ENCODE peak calls at places on chromosomes 5 and 9, in five cellular contexts. Z is suprapubic skin, I is transverse colon, W is K562, T is Panc1. H is an unnamed sample. For H3K4me1, the result is how much of the 10 kb centered on the place peaks cover.

GRCh38 chr9:33187519-33188218 is 20.5 kb upstream of the B4GALT1 start:
- DNase-seq in Z (no peak), I (no peak), W (no peak), T (no peak), H (no peak)

GRCh38 chr9:71361357-71361756 is 239.9 kb upstream of the TRPM3 start:
- DNase-seq in Z (no peak), I (no peak), W (no peak), T (no peak), H (no peak)

GRCh38 chr5:172854451-172854871 is 20.4 kb downstream of the ERGIC1 start:
- DNase-seq in Z (no peak), I (peak), W (no peak), T (no peak), H (no peak)

GRCh38 chr5:32770444-32770843 is 59.3 kb downstream of the NPR3 start:
- DNase-seq in Z (no peak), I (no peak), W (no peak), T (no peak), H (no peak)

GRCh38 chr5:131795879-131796792 is 681 bp downstream of the FNIP1 start:
- DNase-seq in Z (peak), I (peak), W (peak), T (no peak), H (peak)

GRCh38 chr9:116653580-116654355 is 33.3 kb upstream of the TRIM32 start:
- DNase-seq in Z (no peak), I (no peak), W (no peak), T (no peak), H (no peak)

GRCh38 chr9:110745656-110746055 is 77.1 kb downstream of the MUSK start:
- DNase-seq in Z (no peak), I (no peak), W (no peak), T (no peak), H (no peak)

GRCh38 chr5:180815241-180816031 is 12.8 kb upstream of the MGAT1 start:
- DNase-seq in Z (peak), I (no peak), W (no peak), T (no peak), H (no peak)

GRCh38 chr5:1515921-1516571 is 7.7 kb downstream of the LPCAT1 start:
- DNase-seq in Z (peak), I (peak), W (no peak), T (peak), H (no peak)

GRCh38 chr5:35487255-35488035 is 130.2 kb upstream of the SPEF2 start:
- DNase-seq in Z (no peak), I (no peak), W (no peak), T (no peak), H (no peak)

GRCh38 chr9:137411260-137411659 is 11.7 kb downstream of the EXD3 start:
- DNase-seq in Z (no peak), I (no peak), W (no peak), T (no peak), H (no peak)

GRCh38 chr9:136952354-136952855 is 332 bp downstream of the LCN12 start:
- DNase-seq in Z (no peak), I (no peak), W (no peak), T (no peak), H (no peak)

GRCh38 chr9:69657269-69657668 is 14.9 kb downstream of the APBA1 start:
- DNase-seq in Z (no peak), I (no peak), W (no peak), T (no peak), H (no peak)

GRCh38 chr9:131660466-131661405 is 79.1 kb downstream of the RAPGEF1 start:
- DNase-seq in Z (no peak), I (no peak), W (no peak), T (no peak), H (no peak)

GRCh38 chr9:15722888-15723287 is 170.0 kb downstream of the CCDC171 start:
- DNase-seq in Z (no peak), I (no peak), W (no peak), T (no peak), H (no peak)

GRCh38 chr5:177232761-177233160 is 70.8 kb downstream of the RAB24 start:
- DNase-seq in Z (no peak), I (no peak), W (no peak), T (no peak), H (no peak)

GRCh38 chr5:14212838-14213237 is 69.7 kb downstream of the TRIO start:
- DNase-seq in Z (no peak), I (no peak), W (no peak), T (no peak), H (no peak)

GRCh38 chr5:38029431-38030065 is 189.7 kb upstream of the GDNF start:
- DNase-seq in Z (no peak), I (no peak), W (no peak), T (no peak), H (no peak)

GRCh38 chr5:38603691-38604090 is 47.2 kb upstream of the LIFR start:
- DNase-seq in Z (no peak), I (no peak), W (no peak), T (no peak), H (no peak)

GRCh38 chr5:125868035-125868434 is 555.2 kb upstream of the GRAMD2B start:
- DNase-seq in Z (no peak), I (no peak), W (no peak), T (no peak), H (no peak)

GRCh38 chr5:56190500-56190899 is 42.6 kb downstream of the ANKRD55 start:
- DNase-seq in Z (no peak), I (peak), W (no peak), T (no peak), H (peak)

GRCh38 chr9:117718085-117718484 is 13.9 kb downstream of the TLR4 start:
- DNase-seq in Z (no peak), I (peak), W (no peak), T (no peak), H (no peak)

GRCh38 chr9:101848485-101848919 is 110.1 kb upstream of the GRIN3A start:
- DNase-seq in Z (no peak), I (peak), W (peak), T (no peak), H (no peak)

GRCh38 chr5:120806132-120806531 is 342.0 kb downstream of the PRR16 start:
- DNase-seq in Z (no peak), I (no peak), W (no peak), T (no peak), H (no peak)

GRCh38 chr5:14161825-14162556 is 18.8 kb downstream of the TRIO start:
- DNase-seq in Z (no peak), I (no peak), W (no peak), T (no peak), H (no peak)

GRCh38 chr9:84045481-84046097 is 65.0 kb downstream of the RMI1 start:
- DNase-seq in Z (no peak), I (no peak), W (no peak), T (no peak), H (no peak)

GRCh38 chr9:129280236-129281231 is 102.5 kb upstream of the IER5L start:
- DNase-seq in Z (peak), I (peak), W (peak), T (no peak), H (peak)

GRCh38 chr5:160835818-160836528 is 16.0 kb downstream of the ATP10B start:
- DNase-seq in Z (no peak), I (no peak), W (no peak), T (no peak), H (no peak)

GRCh38 chr9:37730256-37730655 is 23.3 kb upstream of the TRMT10B start:
- DNase-seq in Z (no peak), I (no peak), W (no peak), T (no peak), H (no peak)

GRCh38 chr5:75046366-75047142 is 5.8 kb downstream of the GCNT4 start:
- DNase-seq in Z (no peak), I (no peak), W (no peak), T (no peak), H (no peak)

GRCh38 chr9:23825143-23825531 is 903 bp downstream of the ELAVL2 start:
- DNase-seq in Z (no peak), I (no peak), W (no peak), T (no peak), H (no peak)

GRCh38 chr9:87950765-87951488 is 23.4 kb downstream of the CDK20 start:
- DNase-seq in Z (no peak), I (no peak), W (peak), T (peak), H (no peak)

GRCh38 chr9:71897573-71897972 is 13.4 kb downstream of the ABHD17B start:
- DNase-seq in Z (no peak), I (no peak), W (no peak), T (no peak), H (no peak)

GRCh38 chr9:115106001-115106400 is 12.0 kb downstream of the TNC start:
- DNase-seq in Z (no peak), I (no peak), W (no peak), T (no peak), H (no peak)

GRCh38 chr5:159133041-159133741 is 33.5 kb upstream of the EBF1 start:
- DNase-seq in Z (no peak), I (no peak), W (peak), T (peak), H (no peak)

GRCh38 chr5:169416583-169417196 is 115.8 kb upstream of the SLIT3 start:
- DNase-seq in Z (peak), I (peak), W (no peak), T (no peak), H (no peak)

DNA sequence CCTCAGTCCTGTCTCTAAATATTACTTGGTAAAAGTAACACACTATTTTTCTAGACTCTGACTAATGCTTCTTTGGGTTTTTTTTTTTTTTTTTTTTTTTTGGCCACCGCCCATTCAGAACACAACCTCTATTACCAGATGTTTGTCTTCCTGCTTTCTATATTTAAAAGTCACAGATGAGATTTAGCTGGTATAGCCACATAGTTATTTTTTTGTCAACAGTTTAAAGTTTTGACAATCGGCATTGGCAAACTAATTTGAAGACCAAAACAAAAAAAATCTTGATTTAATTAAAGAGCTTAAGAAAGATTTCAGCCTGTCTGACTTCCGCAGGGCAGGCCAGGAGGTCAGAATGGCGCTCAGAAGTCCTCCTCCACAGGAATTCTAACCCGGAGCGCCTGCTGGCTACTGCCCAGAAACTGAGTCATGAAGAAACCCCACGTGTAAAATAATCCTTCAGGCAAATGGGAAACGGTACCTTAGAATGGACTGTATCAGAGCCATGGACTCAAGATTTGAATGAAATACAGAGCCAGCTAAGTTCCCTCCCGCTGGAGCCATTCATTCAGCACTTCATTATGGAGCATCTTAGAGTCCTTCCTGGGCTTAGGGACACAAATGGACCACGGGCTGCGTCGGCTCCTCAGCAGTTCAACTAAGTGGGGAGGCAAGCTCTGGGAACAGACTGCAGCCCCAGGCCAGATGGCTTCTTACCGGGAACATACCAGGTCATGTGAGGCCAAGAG is 55.6 kb downstream of the PTPDC1 start:
- DNase-seq in Z (peak), I (peak), W (peak), T (peak), H (peak)
- H3K4me1 ChIP-seq in Z (half or more), I (under half), W (under half), T (under half), H (under half)

DNA sequence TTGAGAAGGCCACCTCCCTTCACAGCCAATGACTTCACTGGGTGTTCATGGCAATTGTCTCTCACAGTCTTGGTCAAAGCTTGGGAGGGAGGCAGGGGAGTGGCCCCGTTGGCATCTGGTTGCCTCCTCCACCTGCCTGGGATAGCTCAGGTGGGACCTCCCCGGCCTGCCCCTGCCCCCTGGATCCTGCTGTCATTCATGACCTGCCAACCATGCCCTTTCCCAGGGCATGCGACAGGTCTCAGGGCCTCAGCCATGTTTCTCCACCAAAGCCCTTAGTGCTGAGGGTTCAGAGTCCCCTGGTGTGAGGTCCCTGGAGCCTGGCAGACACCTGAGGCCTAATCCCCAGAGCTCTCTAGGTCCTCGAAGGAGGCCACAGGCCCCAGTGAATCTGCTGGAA is 5.5 kb downstream of the DAB2IP start:
- DNase-seq in Z (no peak), I (no peak), W (no peak), T (no peak), H (no peak)
- TF ChIP-seq CTCF in Z (no peak), I (no peak), W (no peak), T (no peak), H (no peak)

GRCh38 chr5:36507332-36507952 is 99.0 kb upstream of the SLC1A3 start:
- DNase-seq in Z (peak), I (peak), W (peak), T (peak), H (peak)
- TF ChIP-seq POLR2AphosphoS5 in Z (no peak), I (no peak), W (no peak), T (no peak), H (no peak)

DNA sequence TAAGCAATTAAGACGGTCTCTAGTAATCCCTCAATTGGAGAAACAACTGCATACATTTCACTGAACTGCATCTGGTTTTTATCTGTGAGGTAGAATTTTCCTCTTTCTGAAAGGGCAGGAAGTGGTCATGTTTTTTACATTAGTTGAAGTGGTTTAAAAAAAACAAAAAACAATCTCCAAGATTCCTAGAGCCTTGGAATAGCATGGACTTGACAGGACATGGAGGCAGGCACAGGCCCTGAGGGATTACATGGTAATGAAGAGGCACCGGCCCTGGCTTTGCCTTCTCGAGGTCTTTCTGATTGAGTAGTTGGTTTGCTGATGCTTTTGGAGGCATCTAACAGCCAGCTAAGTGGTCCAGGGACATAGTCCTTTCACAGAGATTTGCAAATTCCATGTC is 25.9 kb downstream of the THBS4 start:
- DNase-seq in Z (no peak), I (no peak), W (no peak), T (no peak), H (no peak)
- H3K4me1 ChIP-seq in Z (under half), I (under half), W (under half), T (under half), H (under half)

GRCh38 chr5:57383093-57383861 is 99.3 kb downstream of the ACTBL2 start:
- DNase-seq in Z (no peak), I (no peak), W (peak), T (peak), H (no peak)
- TF ChIP-seq CTCF in Z (no peak), I (no peak), W (peak), T (peak), H (no peak)

DNA sequence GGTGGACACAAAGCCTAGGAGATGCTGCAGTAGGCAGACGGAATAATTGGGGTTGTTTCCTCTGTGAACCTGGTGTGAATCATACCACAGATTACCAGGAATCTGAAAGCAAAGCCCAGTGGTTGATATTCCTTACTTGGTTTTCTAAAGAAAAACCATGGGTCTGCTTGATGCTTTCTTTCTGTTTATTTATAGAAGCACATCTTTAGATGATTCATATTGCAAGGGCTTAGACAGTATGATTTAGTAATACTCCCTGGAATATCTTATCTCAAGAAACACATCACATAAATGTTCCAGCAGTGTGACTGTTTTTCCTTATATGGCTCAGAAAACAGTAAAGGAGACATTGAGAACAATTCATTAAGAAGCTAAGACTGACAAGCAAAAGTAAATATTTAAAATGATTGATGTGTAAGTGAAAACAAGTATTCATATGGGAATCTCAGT is 623.3 kb downstream of the RAB3C start:
- DNase-seq in Z (no peak), I (no peak), W (no peak), T (no peak), H (no peak)
- TF ChIP-seq POLR2AphosphoS5 in Z (no peak), I (no peak), W (no peak), T (no peak), H (no peak)

GRCh38 chr5:72516916-72517315 is 9.7 kb upstream of the ZNF366 start:
- DNase-seq in Z (no peak), I (no peak), W (no peak), T (no peak), H (no peak)
- H3K4me1 ChIP-seq in Z (under half), I (under half), W (under half), T (under half), H (under half)